ENCODE peak calls at places on chromosomes 12 and 14, in five cellular contexts. One of them, this sample, is unnamed.

GRCh38 chr12:104651812-104652211 is 195.1 kb downstream of the CHST11 start:
- DNase-seq in hypothalamus: no peak
- DNase-seq in AG04450: no peak
- DNase-seq in NCI-H2081: peak; percentile 39
- DNase-seq in stimulated activated CD8-positive, alpha-beta memory T cell treated with anti-CD3 and anti-CD28 coated beads, Interleukin-15, amount 100 ng/mL, for 24 hours: no peak
- DNase-seq in this sample: no peak

GRCh38 chr14:76546426-76547221 is 170.7 kb downstream of the ESRRB start:
- DNase-seq in hypothalamus: no peak
- DNase-seq in NCI-H2081: peak; percentile 45
- DNase-seq in AG04450: no peak
- DNase-seq in stimulated activated CD8-positive, alpha-beta memory T cell treated with anti-CD3 and anti-CD28 coated beads, Interleukin-15, amount 100 ng/mL, for 24 hours: no peak
- DNase-seq in this sample: no peak

GRCh38 chr12:28082101-28082500 is 108.2 kb upstream of the CCDC91 start:
- DNase-seq in hypothalamus: no peak
- DNase-seq in NCI-H2081: no peak
- DNase-seq in AG04450: no peak
- DNase-seq in stimulated activated CD8-positive, alpha-beta memory T cell treated with anti-CD3 and anti-CD28 coated beads, Interleukin-15, amount 100 ng/mL, for 24 hours: no peak
- DNase-seq in this sample: no peak

GRCh38 chr12:127619869-127620769 is 646.9 kb upstream of the TMEM132C start:
- DNase-seq in hypothalamus: no peak
- DNase-seq in AG04450: no peak
- DNase-seq in stimulated activated CD8-positive, alpha-beta memory T cell treated with anti-CD3 and anti-CD28 coated beads, Interleukin-15, amount 100 ng/mL, for 24 hours: no peak
- DNase-seq in NCI-H2081: peak; percentile 25
- DNase-seq in this sample: no peak

GRCh38 chr12:117679776-117680175 is 289.0 kb downstream of the KSR2 start:
- DNase-seq in AG04450: no peak
- DNase-seq in stimulated activated CD8-positive, alpha-beta memory T cell treated with anti-CD3 and anti-CD28 coated beads, Interleukin-15, amount 100 ng/mL, for 24 hours: no peak
- DNase-seq in hypothalamus: no peak
- DNase-seq in NCI-H2081: no peak
- DNase-seq in this sample: no peak

GRCh38 chr14:64801800-64802199 is 77.9 kb downstream of the SPTB start:
- DNase-seq in AG04450: no peak
- DNase-seq in NCI-H2081: no peak
- DNase-seq in stimulated activated CD8-positive, alpha-beta memory T cell treated with anti-CD3 and anti-CD28 coated beads, Interleukin-15, amount 100 ng/mL, for 24 hours: no peak
- DNase-seq in hypothalamus: no peak
- DNase-seq in this sample: no peak

GRCh38 chr12:15631007-15631715 is 158.0 kb downstream of the EPS8 start:
- DNase-seq in stimulated activated CD8-positive, alpha-beta memory T cell treated with anti-CD3 and anti-CD28 coated beads, Interleukin-15, amount 100 ng/mL, for 24 hours: no peak
- DNase-seq in NCI-H2081: no peak
- DNase-seq in hypothalamus: no peak
- DNase-seq in AG04450: no peak
- DNase-seq in this sample: no peak

GRCh38 chr12:114982760-114983159 is 298.8 kb upstream of the TBX3 start:
- DNase-seq in AG04450: no peak
- DNase-seq in stimulated activated CD8-positive, alpha-beta memory T cell treated with anti-CD3 and anti-CD28 coated beads, Interleukin-15, amount 100 ng/mL, for 24 hours: no peak
- DNase-seq in NCI-H2081: no peak
- DNase-seq in hypothalamus: no peak
- DNase-seq in this sample: no peak

GRCh38 chr12:115660211-115660805 is 617.2 kb downstream of the MED13L start:
- DNase-seq in AG04450: no peak
- DNase-seq in stimulated activated CD8-positive, alpha-beta memory T cell treated with anti-CD3 and anti-CD28 coated beads, Interleukin-15, amount 100 ng/mL, for 24 hours: no peak
- DNase-seq in hypothalamus: no peak
- DNase-seq in NCI-H2081: no peak
- DNase-seq in this sample: no peak

GRCh38 chr14:74085047-74085637 is 386 bp downstream of the LIN52 start:
- DNase-seq in NCI-H2081: peak; percentile 30
- DNase-seq in hypothalamus: peak; percentile 53
- DNase-seq in stimulated activated CD8-positive, alpha-beta memory T cell treated with anti-CD3 and anti-CD28 coated beads, Interleukin-15, amount 100 ng/mL, for 24 hours: no peak
- DNase-seq in AG04450: no peak
- DNase-seq in this sample: no peak

GRCh38 chr12:52611080-52611468 is 7.3 kb downstream of the KRT73 start:
- DNase-seq in stimulated activated CD8-positive, alpha-beta memory T cell treated with anti-CD3 and anti-CD28 coated beads, Interleukin-15, amount 100 ng/mL, for 24 hours: no peak
- DNase-seq in AG04450: no peak
- DNase-seq in hypothalamus: no peak
- DNase-seq in NCI-H2081: no peak
- DNase-seq in this sample: no peak

GRCh38 chr12:65731771-65732170 is 92.5 kb upstream of the HMGA2 start:
- DNase-seq in NCI-H2081: no peak
- DNase-seq in AG04450: no peak
- DNase-seq in stimulated activated CD8-positive, alpha-beta memory T cell treated with anti-CD3 and anti-CD28 coated beads, Interleukin-15, amount 100 ng/mL, for 24 hours: no peak
- DNase-seq in hypothalamus: no peak
- DNase-seq in this sample: no peak

GRCh38 chr14:103679351-103679750 is 35.9 kb downstream of the XRCC3 start:
- DNase-seq in AG04450: no peak
- DNase-seq in hypothalamus: no peak
- DNase-seq in stimulated activated CD8-positive, alpha-beta memory T cell treated with anti-CD3 and anti-CD28 coated beads, Interleukin-15, amount 100 ng/mL, for 24 hours: no peak
- DNase-seq in NCI-H2081: peak; percentile 44
- DNase-seq in this sample: peak; percentile 91

GRCh38 chr14:90556050-90556477 is 159.2 kb downstream of the CALM1 start:
- DNase-seq in hypothalamus: peak; percentile 45
- DNase-seq in stimulated activated CD8-positive, alpha-beta memory T cell treated with anti-CD3 and anti-CD28 coated beads, Interleukin-15, amount 100 ng/mL, for 24 hours: no peak
- DNase-seq in AG04450: no peak
- DNase-seq in NCI-H2081: no peak
- DNase-seq in this sample: peak; percentile 85

GRCh38 chr12:121953695-121954094 is 35.3 kb downstream of the CFAP251 start:
- DNase-seq in AG04450: no peak
- DNase-seq in stimulated activated CD8-positive, alpha-beta memory T cell treated with anti-CD3 and anti-CD28 coated beads, Interleukin-15, amount 100 ng/mL, for 24 hours: no peak
- DNase-seq in NCI-H2081: no peak
- DNase-seq in hypothalamus: no peak
- DNase-seq in this sample: no peak

GRCh38 chr12:92558806-92559205 is 144.0 kb upstream of the PLEKHG7 start:
- DNase-seq in stimulated activated CD8-positive, alpha-beta memory T cell treated with anti-CD3 and anti-CD28 coated beads, Interleukin-15, amount 100 ng/mL, for 24 hours: no peak
- DNase-seq in NCI-H2081: no peak
- DNase-seq in AG04450: no peak
- DNase-seq in hypothalamus: no peak
- DNase-seq in this sample: no peak

GRCh38 chr12:56020437-56021189 is at the start of gene IKZF4:
- DNase-seq in AG04450: no peak
- DNase-seq in NCI-H2081: no peak
- DNase-seq in stimulated activated CD8-positive, alpha-beta memory T cell treated with anti-CD3 and anti-CD28 coated beads, Interleukin-15, amount 100 ng/mL, for 24 hours: no peak
- DNase-seq in hypothalamus: no peak
- DNase-seq in this sample: peak; percentile 28